ENCODE peak calls at places on chromosomes 12 and 14, in four cellular contexts. One of them, this sample, is unnamed.

GRCh38 chr14:103094406-103095209 is at the start of gene EXOC3L4:
- DNase-seq in stimulated activated CD8-positive, alpha-beta memory T cell treated with anti-CD3 and anti-CD28 coated beads, Interleukin-7, amount 100 ng/mL, for 4 hours: no peak
- DNase-seq in dorsolateral prefrontal cortex: no peak
- DNase-seq in T follicular helper cell: no peak
- DNase-seq in this sample: no peak

GRCh38 chr12:94898388-94898787 is 105.1 kb downstream of the NDUFA12 start:
- DNase-seq in stimulated activated CD8-positive, alpha-beta memory T cell treated with anti-CD3 and anti-CD28 coated beads, Interleukin-7, amount 100 ng/mL, for 4 hours: no peak
- DNase-seq in dorsolateral prefrontal cortex: no peak
- DNase-seq in T follicular helper cell: no peak
- DNase-seq in this sample: no peak

GRCh38 chr12:125340791-125341190 is 275.6 kb downstream of the AACS start:
- DNase-seq in dorsolateral prefrontal cortex: no peak
- DNase-seq in T follicular helper cell: no peak
- DNase-seq in stimulated activated CD8-positive, alpha-beta memory T cell treated with anti-CD3 and anti-CD28 coated beads, Interleukin-7, amount 100 ng/mL, for 4 hours: no peak
- DNase-seq in this sample: peak

GRCh38 chr12:126247936-126248335 is 1182.7 kb downstream of the AACS start:
- DNase-seq in T follicular helper cell: no peak
- DNase-seq in stimulated activated CD8-positive, alpha-beta memory T cell treated with anti-CD3 and anti-CD28 coated beads, Interleukin-7, amount 100 ng/mL, for 4 hours: no peak
- DNase-seq in dorsolateral prefrontal cortex: no peak
- DNase-seq in this sample: no peak

GRCh38 chr12:112239020-112239419 is 113.7 kb downstream of the TRAFD1 start:
- DNase-seq in dorsolateral prefrontal cortex: no peak
- DNase-seq in stimulated activated CD8-positive, alpha-beta memory T cell treated with anti-CD3 and anti-CD28 coated beads, Interleukin-7, amount 100 ng/mL, for 4 hours: no peak
- DNase-seq in T follicular helper cell: no peak
- DNase-seq in this sample: no peak

GRCh38 chr14:101558739-101559240 is 2.5 kb upstream of the DIO3 start:
- DNase-seq in stimulated activated CD8-positive, alpha-beta memory T cell treated with anti-CD3 and anti-CD28 coated beads, Interleukin-7, amount 100 ng/mL, for 4 hours: no peak
- DNase-seq in dorsolateral prefrontal cortex: no peak
- DNase-seq in T follicular helper cell: no peak
- DNase-seq in this sample: no peak

GRCh38 chr12:108884116-108885012 is 4.5 kb downstream of the DAO start:
- DNase-seq in stimulated activated CD8-positive, alpha-beta memory T cell treated with anti-CD3 and anti-CD28 coated beads, Interleukin-7, amount 100 ng/mL, for 4 hours: peak
- DNase-seq in dorsolateral prefrontal cortex: no peak
- DNase-seq in T follicular helper cell: peak
- DNase-seq in this sample: no peak

GRCh38 chr12:112577473-112578334 is 159.0 kb downstream of the PTPN11 start:
- DNase-seq in dorsolateral prefrontal cortex: no peak
- DNase-seq in stimulated activated CD8-positive, alpha-beta memory T cell treated with anti-CD3 and anti-CD28 coated beads, Interleukin-7, amount 100 ng/mL, for 4 hours: no peak
- DNase-seq in T follicular helper cell: no peak
- DNase-seq in this sample: no peak

GRCh38 chr12:71399197-71399596 is 40.4 kb upstream of the LGR5 start:
- DNase-seq in stimulated activated CD8-positive, alpha-beta memory T cell treated with anti-CD3 and anti-CD28 coated beads, Interleukin-7, amount 100 ng/mL, for 4 hours: no peak
- DNase-seq in T follicular helper cell: no peak
- DNase-seq in dorsolateral prefrontal cortex: no peak
- DNase-seq in this sample: no peak

GRCh38 chr12:570237-570925 is 92.9 kb downstream of the NINJ2 start:
- DNase-seq in dorsolateral prefrontal cortex: no peak
- DNase-seq in stimulated activated CD8-positive, alpha-beta memory T cell treated with anti-CD3 and anti-CD28 coated beads, Interleukin-7, amount 100 ng/mL, for 4 hours: no peak
- DNase-seq in T follicular helper cell: no peak
- DNase-seq in this sample: peak

GRCh38 chr12:132327351-132328171 is 1.8 kb downstream of the GALNT9 start:
- DNase-seq in dorsolateral prefrontal cortex: peak
- DNase-seq in T follicular helper cell: no peak
- DNase-seq in stimulated activated CD8-positive, alpha-beta memory T cell treated with anti-CD3 and anti-CD28 coated beads, Interleukin-7, amount 100 ng/mL, for 4 hours: peak
- DNase-seq in this sample: peak

GRCh38 chr14:101075801-101076413 is 172.4 kb upstream of the RTL1 start:
- DNase-seq in T follicular helper cell: no peak
- DNase-seq in dorsolateral prefrontal cortex: no peak
- DNase-seq in stimulated activated CD8-positive, alpha-beta memory T cell treated with anti-CD3 and anti-CD28 coated beads, Interleukin-7, amount 100 ng/mL, for 4 hours: no peak
- DNase-seq in this sample: no peak

GRCh38 chr12:53518381-53518780 is 11.1 kb upstream of the NPFF start:
- DNase-seq in stimulated activated CD8-positive, alpha-beta memory T cell treated with anti-CD3 and anti-CD28 coated beads, Interleukin-7, amount 100 ng/mL, for 4 hours: no peak
- DNase-seq in T follicular helper cell: no peak
- DNase-seq in dorsolateral prefrontal cortex: no peak
- DNase-seq in this sample: no peak

GRCh38 chr12:50188280-50188781 is 21.2 kb upstream of the CERS5 start:
- DNase-seq in dorsolateral prefrontal cortex: no peak
- DNase-seq in T follicular helper cell: no peak
- DNase-seq in stimulated activated CD8-positive, alpha-beta memory T cell treated with anti-CD3 and anti-CD28 coated beads, Interleukin-7, amount 100 ng/mL, for 4 hours: no peak
- DNase-seq in this sample: no peak

GRCh38 chr12:3263282-3263681 is 186.1 kb downstream of the TSPAN9 start:
- DNase-seq in T follicular helper cell: no peak
- DNase-seq in dorsolateral prefrontal cortex: no peak
- DNase-seq in stimulated activated CD8-positive, alpha-beta memory T cell treated with anti-CD3 and anti-CD28 coated beads, Interleukin-7, amount 100 ng/mL, for 4 hours: no peak
- DNase-seq in this sample: no peak

GRCh38 chr14:57692671-57693070 is 173.2 kb downstream of the SLC35F4 start:
- DNase-seq in T follicular helper cell: no peak
- DNase-seq in stimulated activated CD8-positive, alpha-beta memory T cell treated with anti-CD3 and anti-CD28 coated beads, Interleukin-7, amount 100 ng/mL, for 4 hours: no peak
- DNase-seq in dorsolateral prefrontal cortex: no peak
- DNase-seq in this sample: peak

GRCh38 chr12:93670104-93670503 is 7.1 kb upstream of the CRADD start:
- DNase-seq in dorsolateral prefrontal cortex: no peak
- DNase-seq in T follicular helper cell: no peak
- DNase-seq in stimulated activated CD8-positive, alpha-beta memory T cell treated with anti-CD3 and anti-CD28 coated beads, Interleukin-7, amount 100 ng/mL, for 4 hours: no peak
- DNase-seq in this sample: no peak

GRCh38 chr14:99360774-99361595 is 89.0 kb upstream of the BCL11B start:
- DNase-seq in T follicular helper cell: no peak
- DNase-seq in dorsolateral prefrontal cortex: peak
- DNase-seq in stimulated activated CD8-positive, alpha-beta memory T cell treated with anti-CD3 and anti-CD28 coated beads, Interleukin-7, amount 100 ng/mL, for 4 hours: no peak
- DNase-seq in this sample: no peak

GRCh38 chr12:104496336-104496735 is 39.6 kb downstream of the CHST11 start:
- DNase-seq in T follicular helper cell: no peak
- DNase-seq in dorsolateral prefrontal cortex: no peak
- DNase-seq in stimulated activated CD8-positive, alpha-beta memory T cell treated with anti-CD3 and anti-CD28 coated beads, Interleukin-7, amount 100 ng/mL, for 4 hours: no peak
- DNase-seq in this sample: no peak

This sample was measured in pulmonary artery endothelial cell.